ENCODE peak calls at places on chromosomes 11 and 22, in nine cellular contexts. U is tibial artery, Y is body of pancreas, D is astrocyte of the spinal cord, P is AG09309, J is foreskin fibroblast, Q is ovary, H is PC-3, C is uterus. M is an unnamed sample.

GRCh38 chr11:93921695-93922468 is 71.5 kb upstream of the VSTM5 start:
- DNase-seq in Y (peak), C (no peak), U (no peak), P (no peak), H (peak), D (peak), Q (no peak), J (peak), M (peak)

GRCh38 chr11:36116161-36116560 is 172.3 kb downstream of the LDLRAD3 start:
- DNase-seq in H (no peak), Y (no peak), Q (no peak), J (no peak), U (no peak), C (no peak), P (no peak), D (no peak), M (peak)

GRCh38 chr11:63510360-63511130 is 4.7 kb downstream of the LGALS12 start:
- DNase-seq in D (peak), Q (peak), H (no peak), C (no peak), J (peak), U (peak), Y (peak), P (no peak), M (peak)

GRCh38 chr11:61144511-61145179 is 16.6 kb downstream of the VPS37C start:
- DNase-seq in H (no peak), U (no peak), P (no peak), D (no peak), J (no peak), Y (no peak), C (no peak), Q (no peak), M (no peak)

GRCh38 chr22:41994506-41994905 is 4.1 kb upstream of the WBP2NL start:
- DNase-seq in Y (no peak), J (no peak), Q (no peak), H (no peak), U (no peak), C (no peak), D (no peak), P (no peak), M (no peak)

GRCh38 chr22:21102659-21103267 is 57.0 kb downstream of the LRRC74B start:
- DNase-seq in H (peak), U (peak), D (peak), J (peak), P (no peak), Q (peak), C (peak), Y (peak), M (peak)

GRCh38 chr11:48006301-48006992 is 26.1 kb downstream of the PTPRJ start:
- DNase-seq in H (peak), D (peak), U (no peak), C (peak), Q (no peak), Y (no peak), J (peak), P (peak), M (peak)

GRCh38 chr11:22130462-22131053 is 62.3 kb upstream of the ANO5 start:
- DNase-seq in D (no peak), Q (no peak), Y (peak), J (no peak), H (peak), P (no peak), C (no peak), U (no peak), M (peak)

GRCh38 chr11:10633261-10633660 is 60.3 kb downstream of the IRAG1 start:
- DNase-seq in H (peak), U (no peak), J (no peak), C (no peak), D (no peak), Q (no peak), Y (peak), P (no peak), M (no peak)

GRCh38 chr11:66293777-66294625 is 2.3 kb downstream of the TMEM151A start:
- DNase-seq in Y (no peak), P (no peak), C (no peak), J (no peak), Q (no peak), H (no peak), U (no peak), D (no peak), M (no peak)

GRCh38 chr11:126857860-126858808 is 142.4 kb downstream of the KIRREL3 start:
- DNase-seq in Q (peak), Y (peak), C (no peak), P (no peak), H (no peak), D (peak), U (no peak), J (peak), M (peak)

GRCh38 chr11:14455648-14456430 is 43.8 kb downstream of the COPB1 start:
- DNase-seq in J (peak), P (no peak), D (no peak), C (no peak), Q (no peak), H (no peak), Y (no peak), U (no peak), M (no peak)

GRCh38 chr11:32918427-32918826 is 25.8 kb downstream of the QSER1 start:
- DNase-seq in J (no peak), P (no peak), D (no peak), Q (no peak), C (no peak), H (peak), Y (no peak), U (no peak), M (no peak)

GRCh38 chr11:78392854-78393253 is 24.8 kb downstream of the GAB2 start:
- DNase-seq in Y (no peak), C (no peak), H (no peak), P (no peak), Q (no peak), U (no peak), D (no peak), J (no peak), M (no peak)

GRCh38 chr11:68011046-68011943 is 1.2 kb downstream of the ALDH3B1 start:
- DNase-seq in D (no peak), U (no peak), Q (no peak), C (no peak), H (no peak), Y (no peak), J (no peak), P (no peak), M (no peak)

GRCh38 chr11:6618117-6619020 is 853 bp downstream of the TPP1 start:
- DNase-seq in Q (peak), D (peak), J (peak), Y (no peak), H (peak), C (peak), P (peak), U (peak), M (peak)

GRCh38 chr11:36075053-36075452 is 131.2 kb downstream of the LDLRAD3 start:
- DNase-seq in C (no peak), U (no peak), J (peak), P (peak), Y (no peak), D (peak), H (peak), Q (no peak), M (peak)

GRCh38 chr11:27059431-27059830 is 18.8 kb downstream of the BBOX1 start:
- DNase-seq in P (no peak), Y (no peak), H (no peak), U (no peak), J (no peak), D (no peak), Q (no peak), C (no peak), M (no peak)

GRCh38 chr22:50293441-50294318 is 13.8 kb downstream of the PLXNB2 start:
- DNase-seq in U (no peak), P (peak), D (peak), Y (peak), J (peak), H (peak), C (no peak), Q (peak), M (peak)

GRCh38 chr11:808427-809286 is 1.1 kb upstream of the RPLP2 start:
- DNase-seq in J (no peak), P (no peak), H (no peak), U (no peak), C (no peak), Y (no peak), Q (no peak), D (no peak), M (no peak)

GRCh38 chr11:92140021-92140420 is 84.6 kb upstream of the FAT3 start:
- DNase-seq in P (no peak), J (no peak), H (no peak), Q (no peak), D (no peak), C (no peak), Y (no peak), U (no peak), M (no peak)

GRCh38 chr11:18706330-18707243 is 8.0 kb downstream of the TMEM86A start:
- DNase-seq in H (no peak), D (no peak), P (no peak), C (peak), U (peak), Y (peak), J (peak), Q (peak), M (no peak)

GRCh38 chr11:92384316-92384715 is 159.7 kb downstream of the FAT3 start:
- DNase-seq in Y (no peak), J (peak), U (no peak), Q (no peak), H (peak), C (no peak), D (peak), P (no peak), M (peak)

GRCh38 chr22:24584871-24585411 is 7.9 kb downstream of the LRRC75B start:
- DNase-seq in Y (no peak), C (no peak), Q (no peak), D (no peak), J (no peak), H (no peak), U (no peak), P (no peak), M (no peak)

GRCh38 chr11:19838994-19839768 is 126.5 kb downstream of the NAV2 start:
- DNase-seq in Q (no peak), D (peak), Y (no peak), H (no peak), U (no peak), C (no peak), P (no peak), J (no peak), M (peak)

GRCh38 chr11:66510990-66511339 is 530 bp downstream of the BBS1 start:
- DNase-seq in C (no peak), H (no peak), P (no peak), Q (no peak), J (no peak), D (no peak), Y (no peak), U (no peak), M (no peak)

GRCh38 chr11:43269229-43269928 is 42.4 kb upstream of the API5 start:
- DNase-seq in U (no peak), J (no peak), H (no peak), C (no peak), P (no peak), Y (no peak), D (no peak), Q (no peak), M (no peak)

GRCh38 chr11:68303982-68304780 is 8.2 kb upstream of the LRP5 start:
- DNase-seq in P (no peak), U (no peak), D (no peak), H (no peak), J (no peak), Y (no peak), C (no peak), Q (no peak), M (no peak)

GRCh38 chr22:37565830-37566229 is 5.5 kb downstream of the CDC42EP1 start:
- DNase-seq in U (no peak), J (no peak), D (no peak), Y (no peak), C (no peak), H (no peak), P (no peak), Q (no peak), M (no peak)

GRCh38 chr11:98183034-98183433 is 837.7 kb upstream of the CNTN5 start:
- DNase-seq in H (no peak), J (no peak), Y (no peak), D (no peak), Q (no peak), C (no peak), U (no peak), P (no peak), M (no peak)

GRCh38 chr11:33687733-33688479 is 12.7 kb downstream of the C11orf91 start:
- DNase-seq in Y (peak), D (peak), H (peak), C (peak), J (peak), P (no peak), U (peak), Q (peak), M (peak)

GRCh38 chr11:257766-258493 is 20.3 kb upstream of the NLRP6 start:
- DNase-seq in U (no peak), Q (no peak), C (no peak), D (no peak), J (no peak), H (peak), Y (no peak), P (no peak), M (no peak)

GRCh38 chr11:125333354-125334077 is 162.5 kb downstream of the FEZ1 start:
- DNase-seq in J (no peak), D (no peak), Q (no peak), C (no peak), Y (no peak), P (no peak), H (no peak), U (no peak), M (no peak)

GRCh38 chr11:72041364-72042058 is 38.8 kb downstream of the NUMA1 start:
- DNase-seq in H (peak), C (peak), P (peak), J (peak), Y (peak), U (peak), D (peak), Q (peak), M (peak)

GRCh38 chr11:46050652-46051051 is 70.6 kb downstream of the PHF21A start:
- DNase-seq in Y (no peak), J (peak), C (no peak), D (no peak), Q (no peak), U (no peak), H (no peak), P (no peak), M (no peak)

GRCh38 chr22:29877620-29878019 is 5.4 kb upstream of the MTMR3 start:
- DNase-seq in C (no peak), U (no peak), H (no peak), Y (no peak), Q (no peak), P (peak), J (peak), D (peak), M (peak)

GRCh38 chr22:20834725-20835124 is 23.9 kb downstream of the PI4KA start:
- DNase-seq in Q (no peak), H (no peak), Y (no peak), C (no peak), J (no peak), D (no peak), P (no peak), U (no peak), M (no peak)

GRCh38 chr11:122776546-122776945 is 61.8 kb upstream of the CRTAM start:
- DNase-seq in C (no peak), D (no peak), U (no peak), J (peak), H (peak), P (no peak), Y (no peak), Q (no peak), M (peak)

GRCh38 chr22:26581026-26581425 is 8.9 kb downstream of the TPST2 start:
- DNase-seq in Y (no peak), J (no peak), D (no peak), P (no peak), C (no peak), Q (no peak), H (no peak), U (no peak), M (no peak)
- H3K4me3 ChIP-seq in Y (no peak), J (no peak), D (no peak), P (no peak), C (no peak), Q (no peak), H (no peak), U (no peak), M (no peak)

GRCh38 chr22:35329114-35329847 is 29.6 kb downstream of the TOM1 start:
- DNase-seq in Y (no peak), C (no peak), H (peak), D (no peak), U (no peak), Q (no peak), J (no peak), P (no peak), M (no peak)
- TF ChIP-seq CTCF in Y (peak), C (no peak), H (peak), D (no peak), U (no peak), Q (no peak), J (no peak), P (no peak), M (no peak)

GRCh38 chr22:22886546-22886945 is 1.1 kb upstream of the IGLL5 start:
- DNase-seq in H (no peak), Q (no peak), J (no peak), D (no peak), U (no peak), Y (no peak), P (no peak), C (no peak), M (no peak)

GRCh38 chr22:22890085-22890484 is 2.5 kb downstream of the IGLL5 start:
- DNase-seq in C (no peak), Y (no peak), D (no peak), H (no peak), J (no peak), Q (no peak), P (no peak), U (no peak), M (no peak)

GRCh38 chr22:22887621-22888503 is at the start of gene IGLL5:
- DNase-seq in Y (no peak), P (no peak), C (no peak), J (no peak), H (no peak), U (no peak), Q (no peak), D (no peak), M (no peak)

GRCh38 chr22:22891139-22891621 is 3.6 kb downstream of the IGLL5 start:
- DNase-seq in H (no peak), D (no peak), Q (no peak), U (no peak), J (no peak), C (no peak), P (no peak), Y (no peak), M (no peak)

DNA sequence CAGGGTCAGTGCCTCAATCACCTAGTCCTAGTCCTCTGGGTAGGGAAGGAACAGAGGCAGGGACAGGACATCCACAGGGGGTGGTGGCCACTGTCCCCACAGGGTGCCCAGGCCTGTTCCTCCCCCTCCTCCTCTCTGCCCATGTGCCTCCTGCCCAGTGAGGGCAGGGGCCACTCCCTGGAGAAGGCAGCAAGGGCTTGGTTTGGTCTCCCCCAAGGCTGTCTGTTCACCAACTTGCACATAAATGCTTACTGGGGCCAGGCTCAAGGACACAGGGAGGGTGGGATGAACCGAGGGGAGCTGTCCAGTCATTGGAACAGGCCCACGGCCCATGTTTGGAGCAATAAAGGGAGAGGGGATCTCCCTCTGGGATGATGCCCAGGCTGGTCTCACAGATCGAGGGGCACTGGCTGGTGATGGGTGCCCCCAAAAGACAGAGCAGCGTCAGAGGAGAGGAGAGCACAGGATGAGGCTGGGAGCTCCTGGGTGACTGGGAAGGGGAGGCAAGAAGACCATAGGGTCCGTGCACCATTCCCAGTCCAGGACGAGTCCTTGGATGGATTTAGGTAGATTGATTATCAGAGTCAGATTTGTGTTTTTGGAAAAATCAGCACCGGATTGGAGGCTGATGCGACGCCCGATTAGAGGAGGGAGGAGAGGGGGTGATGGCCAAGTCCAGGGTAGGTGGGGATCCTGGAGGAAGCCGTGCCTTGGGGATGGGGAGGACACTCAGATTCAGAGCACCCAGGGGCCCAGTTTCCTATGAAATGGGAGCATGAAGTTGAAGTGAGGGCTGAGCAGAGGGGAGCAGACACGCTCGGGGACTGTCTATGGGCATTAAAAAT is 1.1 kb downstream of the IGLL5 start:
- DNase-seq in P (no peak), Q (no peak), U (no peak), D (no peak), C (no peak), J (no peak), H (no peak), Y (no peak), M (no peak)
- H3K4me3 ChIP-seq in P (no peak), Q (no peak), U (no peak), D (no peak), C (no peak), J (no peak), H (no peak), Y (no peak), M (no peak)

GRCh38 chr11:110432713-110433392 is 3.1 kb downstream of the FDX1 start:
- DNase-seq in J (peak), Y (no peak), C (no peak), H (peak), U (no peak), Q (no peak), D (peak), P (no peak), M (peak)
- TF ChIP-seq CTCF in J (no peak), Y (no peak), C (no peak), H (no peak), U (no peak), Q (no peak), D (no peak), P (no peak), M (no peak)

DNA sequence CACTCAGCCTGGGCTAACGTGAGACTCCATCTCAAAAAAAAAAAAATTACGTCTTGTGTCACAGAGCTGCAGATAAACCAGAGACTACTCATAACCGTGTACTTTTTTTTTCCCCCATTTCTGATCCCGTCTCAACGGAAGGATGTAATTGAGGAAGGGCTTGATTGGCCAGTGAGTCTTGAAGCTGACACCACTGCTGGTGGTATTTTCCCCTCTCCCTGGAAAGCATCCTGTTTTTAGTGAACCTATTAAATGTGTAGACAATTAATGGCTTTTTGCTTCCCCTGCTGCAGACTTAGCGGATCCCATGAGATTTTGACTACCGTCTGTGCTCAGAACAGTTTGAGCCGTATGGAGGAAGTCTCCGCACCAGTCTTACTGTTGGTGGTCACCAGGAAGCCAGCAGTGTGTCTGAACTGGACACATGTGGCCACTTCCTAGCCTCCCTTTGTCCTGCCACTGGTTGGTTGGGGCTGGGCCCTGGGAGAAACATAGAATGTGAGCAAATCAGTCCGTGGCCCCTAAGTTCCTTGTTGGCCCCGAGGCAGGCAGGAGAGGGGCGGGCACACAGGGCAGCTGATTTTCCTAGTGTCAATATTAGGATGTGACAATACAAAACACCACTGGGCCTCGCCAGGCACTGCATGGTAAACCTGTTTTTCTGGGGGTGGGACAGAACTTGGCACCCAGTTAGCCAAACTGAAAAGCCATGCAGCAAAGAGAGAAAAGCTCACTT is 3.1 kb downstream of the BIK start:
- DNase-seq in C (no peak), Q (no peak), U (no peak), D (no peak), J (no peak), Y (peak), P (no peak), H (peak), M (no peak)
- H3K4me3 ChIP-seq in C (no peak), Q (no peak), U (no peak), D (no peak), J (no peak), Y (no peak), P (no peak), H (no peak), M (no peak)

DNA sequence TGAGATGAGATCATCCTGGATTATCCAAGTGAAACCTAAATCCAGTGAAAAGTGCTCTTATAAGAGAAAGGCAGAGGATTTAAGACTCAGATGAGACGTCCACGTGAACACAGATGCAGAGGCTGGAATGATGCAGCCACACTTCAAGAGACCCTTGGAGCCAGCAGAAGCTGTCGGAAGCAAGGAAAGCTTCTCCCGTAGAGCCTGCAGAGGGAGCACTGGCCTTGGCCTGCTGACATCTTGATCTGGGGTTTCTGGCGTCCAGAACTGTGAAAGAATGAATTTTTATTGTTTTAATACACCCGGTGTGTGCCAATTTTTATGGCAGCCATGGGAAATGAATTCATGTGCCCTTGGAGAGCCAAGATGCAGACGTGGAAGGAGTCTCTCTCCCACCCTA is 407.0 kb upstream of the B3GAT1 start:
- DNase-seq in U (no peak), Q (no peak), H (no peak), J (no peak), Y (no peak), D (no peak), P (no peak), C (no peak), M (no peak)
- TF ChIP-seq CTCF in U (no peak), Q (no peak), H (peak), J (no peak), Y (no peak), D (no peak), P (no peak), C (no peak), M (no peak)